ENCODE peak calls at places on chromosomes 11 and 22, in seven cellular contexts. Q is effector memory CD4-positive, alpha-beta T cell; P is glutamatergic neuron; G is AG09309; K is NCI-H1092; E is NCI-H446; S is dorsolateral prefrontal cortex. H is an unnamed sample.

GRCh38 chr11:44005076-44005800 is 42.5 kb upstream of the ACCSL start:
- DNase-seq in E (no peak), K (peak), G (no peak), Q (no peak), S (peak), P (peak), H (no peak)

GRCh38 chr11:4748435-4748834 is 21.3 kb downstream of the OR51F1 start:
- DNase-seq in E (no peak), G (no peak), S (no peak), Q (no peak), K (no peak), P (no peak), H (no peak)

GRCh38 chr22:46826438-46826837 is 64.0 kb downstream of the TBC1D22A start:
- DNase-seq in E (no peak), Q (no peak), S (no peak), G (no peak), K (no peak), P (no peak), H (no peak)

GRCh38 chr22:41840216-41840615 is 7.3 kb downstream of the SREBF2 start:
- DNase-seq in G (no peak), E (no peak), S (no peak), Q (no peak), K (no peak), P (no peak), H (no peak)

GRCh38 chr11:129291556-129291955 is 84.1 kb upstream of the BARX2 start:
- DNase-seq in S (peak), K (no peak), G (no peak), Q (no peak), P (no peak), E (no peak), H (no peak)

GRCh38 chr11:122979815-122980656 is 1.6 kb downstream of the BSX start:
- DNase-seq in K (no peak), G (no peak), Q (no peak), S (no peak), E (no peak), P (peak), H (no peak)

GRCh38 chr22:29689872-29690213 is 30.0 kb upstream of the CABP7 start:
- DNase-seq in G (no peak), P (peak), S (peak), E (peak), Q (no peak), K (peak), H (peak)

GRCh38 chr11:68750197-68750987 is 928 bp downstream of the TESMIN start:
- DNase-seq in K (no peak), E (no peak), G (no peak), Q (no peak), S (no peak), P (peak), H (no peak)

GRCh38 chr11:78094250-78094649 is 14.6 kb upstream of the NDUFC2 start:
- DNase-seq in G (no peak), K (no peak), E (no peak), S (no peak), P (no peak), Q (no peak), H (no peak)

GRCh38 chr11:45094958-45095690 is 51.3 kb upstream of the PRDM11 start:
- DNase-seq in S (no peak), K (no peak), E (no peak), Q (no peak), P (no peak), G (no peak), H (no peak)

GRCh38 chr11:34650528-34650927 is 29.6 kb downstream of the EHF start:
- DNase-seq in G (no peak), K (no peak), E (no peak), Q (peak), P (no peak), S (no peak), H (peak)

H was measured in lung.